ENCODE peak calls at places on chromosome 3, in seven cellular contexts. L is H9, B is neuronal stem cell, Z is IMR-90, Q is mesendoderm, J is H1, A is trophoblast cell. E is an unnamed sample.
A peak's percentile ranks its signal among the peaks of the same experiment; 100 is the strongest.

GRCh38 chr3:151766454-151766853 is 32.7 kb downstream of the AADACL2 start:
- DNase-seq in L (no peak), B (no peak), Z (peak; percentile 22), Q (no peak), J (no peak), A (no peak), E (no peak)

GRCh38 chr3:133162906-133163305 is 124.7 kb downstream of the TMEM108 start:
- DNase-seq in L (no peak), B (no peak), Z (no peak), Q (no peak), J (no peak), A (no peak), E (no peak)

GRCh38 chr3:13578246-13578645 is 29.3 kb downstream of the FBLN2 start:
- DNase-seq in L (no peak), B (no peak), Z (no peak), Q (no peak), J (no peak), A (no peak), E (no peak)

GRCh38 chr3:21803604-21804003 is 52.6 kb upstream of the ZNF385D start:
- DNase-seq in L (no peak), B (no peak), Z (no peak), Q (no peak), J (no peak), A (no peak), E (no peak)

GRCh38 chr3:132629928-132630327 is 29.7 kb downstream of the ACAD11 start:
- DNase-seq in L (no peak), B (no peak), Z (peak; percentile 82), Q (no peak), J (no peak), A (no peak), E (peak; percentile 76)

GRCh38 chr3:71870966-71871512 is 86.1 kb upstream of the PROK2 start:
- DNase-seq in L (no peak), B (no peak), Z (no peak), Q (no peak), J (no peak), A (no peak), E (no peak)

GRCh38 chr3:168951368-168951767 is 712.1 kb downstream of the MECOM start:
- DNase-seq in L (no peak), B (no peak), Z (no peak), Q (no peak), J (no peak), A (no peak), E (no peak)

GRCh38 chr3:21390856-21391255 is 360.2 kb downstream of the ZNF385D start:
- DNase-seq in L (no peak), B (no peak), Z (no peak), Q (peak; percentile 50), J (no peak), A (no peak), E (no peak)

GRCh38 chr3:38374221-38374620 is 27.6 kb downstream of the XYLB start:
- DNase-seq in L (no peak), B (no peak), Z (no peak), Q (no peak), J (no peak), A (no peak), E (no peak)

GRCh38 chr3:21752749-21753347 is 1.8 kb upstream of the ZNF385D start:
- DNase-seq in L (no peak), B (no peak), Z (peak; percentile 49), Q (peak; percentile 73), J (no peak), A (no peak), E (no peak)

GRCh38 chr3:111047053-111047452 is 24.6 kb upstream of the NECTIN3 start:
- DNase-seq in L (no peak), B (no peak), Z (no peak), Q (no peak), J (no peak), A (no peak), E (no peak)

GRCh38 chr3:145943994-145944393 is 217.0 kb downstream of the PLOD2 start:
- DNase-seq in L (no peak), B (no peak), Z (no peak), Q (no peak), J (no peak), A (no peak), E (no peak)

GRCh38 chr3:32684029-32684799 is 774 bp upstream of the CNOT10 start:
- DNase-seq in L (no peak), B (no peak), Z (no peak), Q (no peak), J (no peak), A (no peak), E (no peak)

GRCh38 chr3:146493221-146493620 is 23.9 kb upstream of the PLSCR2 start:
- DNase-seq in L (no peak), B (no peak), Z (peak; percentile 65), Q (no peak), J (no peak), A (no peak), E (peak; percentile 16)

GRCh38 chr3:46664971-46665762 is 28.3 kb downstream of the ALS2CL start:
- DNase-seq in L (peak; percentile 21), B (no peak), Z (peak; percentile 13), Q (no peak), J (no peak), A (peak; percentile 59), E (no peak)

GRCh38 chr3:127760361-127760760 is 62.0 kb downstream of the MGLL start:
- DNase-seq in L (no peak), B (no peak), Z (no peak), Q (no peak), J (no peak), A (no peak), E (no peak)

GRCh38 chr3:72445827-72446405 is 402.3 kb downstream of the SHQ1 start:
- DNase-seq in L (no peak), B (no peak), Z (peak; percentile 3), Q (no peak), J (no peak), A (no peak), E (no peak)

GRCh38 chr3:187739125-187739560 is 6.1 kb downstream of the BCL6 start:
- DNase-seq in L (no peak), B (peak; percentile 49), Z (no peak), Q (no peak), J (no peak), A (no peak), E (no peak)

GRCh38 chr3:190865828-190866227 is 3.3 kb upstream of the GMNC start:
- DNase-seq in L (no peak), B (no peak), Z (no peak), Q (no peak), J (no peak), A (peak; percentile 13), E (no peak)

GRCh38 chr3:187504435-187504834 is 136.2 kb downstream of the RTP4 start:
- DNase-seq in L (no peak), B (no peak), Z (no peak), Q (no peak), J (no peak), A (no peak), E (no peak)

GRCh38 chr3:184733181-184733580 is 21.3 kb upstream of the MAGEF1 start:
- DNase-seq in L (no peak), B (no peak), Z (no peak), Q (no peak), J (no peak), A (no peak), E (no peak)

GRCh38 chr3:70621451-70621850 is 309.0 kb upstream of the MDFIC2 start:
- DNase-seq in L (no peak), B (no peak), Z (no peak), Q (no peak), J (no peak), A (no peak), E (no peak)

GRCh38 chr3:59764131-59764530 is 714.3 kb upstream of the CFAP20DC start:
- DNase-seq in L (no peak), B (no peak), Z (peak; percentile 15), Q (no peak), J (no peak), A (no peak), E (no peak)

DNA sequence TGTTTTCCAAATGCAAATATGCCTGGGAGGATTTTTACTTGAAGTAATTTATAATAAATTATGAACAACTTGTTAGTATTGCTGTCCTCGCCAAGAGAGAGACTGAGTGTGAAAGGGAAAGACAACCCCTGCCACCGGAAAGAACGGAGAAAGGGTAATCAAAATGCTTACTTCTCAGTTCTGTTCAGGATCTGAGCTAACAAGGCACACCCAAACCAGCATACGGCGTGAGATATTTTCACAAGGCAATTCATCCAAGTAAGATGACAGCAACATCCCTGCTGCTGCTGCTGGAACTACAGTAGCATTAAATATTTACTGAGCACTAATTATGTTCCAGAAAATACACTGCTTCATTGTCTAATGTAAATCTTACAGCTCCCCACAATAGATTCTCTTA is 96.1 kb downstream of the KBTBD8 start:
- DNase-seq in L (no peak), B (no peak), Z (no peak), Q (no peak), J (no peak), A (no peak), E (peak; percentile 12)
- H2BK5ac ChIP-seq in L (no peak overlapping the region), B (no peak overlapping the region), Z (no peak overlapping the region), Q (no peak overlapping the region), J (no peak overlapping the region), A (no peak overlapping the region), E (no peak overlapping the region)

GRCh38 chr3:22916933-22917332 is 286.2 kb upstream of the UBE2E2 start:
- DNase-seq in L (no peak), B (no peak), Z (no peak), Q (no peak), J (no peak), A (no peak), E (no peak)
- H2BK5ac ChIP-seq in L (no peak overlapping the region), B (no peak overlapping the region), Z (no peak overlapping the region), Q (no peak overlapping the region), J (no peak overlapping the region), A (no peak overlapping the region), E (no peak overlapping the region)

DNA sequence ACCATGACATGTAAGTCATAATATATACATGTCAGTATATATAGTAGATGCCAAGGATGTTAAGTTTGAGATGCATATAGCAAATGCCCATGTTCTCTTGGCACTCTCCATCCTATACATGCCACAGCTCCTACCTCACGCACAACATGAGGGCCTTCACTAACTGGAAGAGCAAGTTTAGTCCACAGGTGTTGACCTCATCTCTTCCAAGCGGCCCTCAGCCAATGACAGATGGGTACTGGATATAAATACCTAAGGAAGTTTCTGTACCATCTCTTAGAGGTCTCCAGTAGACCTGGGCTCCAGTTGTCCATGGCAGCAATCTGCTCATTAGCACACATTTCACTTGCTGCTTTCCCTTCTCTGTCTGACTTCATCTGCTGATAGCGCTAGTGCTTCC is 43.3 kb upstream of the CMC1 start:
- DNase-seq in L (no peak), B (no peak), Z (no peak), Q (no peak), J (no peak), A (no peak), E (no peak)
- H2BK5ac ChIP-seq in L (no peak overlapping the region), B (no peak overlapping the region), Z (no peak overlapping the region), Q (no peak overlapping the region), J (no peak overlapping the region), A (no peak overlapping the region), E (no peak overlapping the region)

DNA sequence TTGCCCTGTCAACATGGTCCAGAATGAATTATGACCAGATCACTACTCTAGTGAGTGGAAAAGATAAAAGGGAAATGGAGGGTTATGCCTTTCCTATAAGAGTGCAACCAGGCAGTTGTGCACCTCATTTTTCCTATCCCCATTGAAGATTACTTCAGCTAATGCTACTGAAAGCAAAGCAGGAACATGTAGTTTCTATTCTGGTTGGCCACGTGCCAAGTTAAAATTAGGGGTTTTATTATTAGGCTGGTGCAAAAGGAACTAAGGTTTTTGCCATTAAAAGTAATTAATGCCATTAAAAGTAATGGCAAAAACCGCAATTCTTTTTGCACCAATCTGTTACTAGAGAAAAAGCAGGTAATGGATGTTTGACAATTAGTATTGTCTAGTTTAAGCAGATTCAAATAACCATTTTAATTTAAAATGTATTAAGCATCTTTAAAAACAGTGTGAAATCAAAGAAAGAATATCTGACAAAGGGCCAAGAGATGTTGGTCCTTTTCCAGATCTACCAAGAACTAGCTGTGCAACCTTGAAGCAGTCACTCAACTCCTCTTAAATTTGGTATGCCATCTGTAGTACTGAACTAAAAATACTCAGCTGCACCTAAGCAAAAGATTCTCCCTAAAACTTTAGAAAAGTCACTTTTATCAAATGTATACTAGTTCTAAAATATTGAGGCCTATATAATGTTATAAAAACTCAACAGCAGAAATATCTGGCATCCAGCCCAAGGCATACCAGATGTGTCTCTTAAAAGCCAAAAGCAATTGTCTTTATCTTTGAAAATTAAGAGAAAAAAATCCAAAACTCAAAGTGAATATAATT is 567.4 kb upstream of the CCDC54 start:
- DNase-seq in L (no peak), B (no peak), Z (peak; percentile 30), Q (no peak), J (no peak), A (no peak), E (peak; percentile 2)
- H2BK5ac ChIP-seq in L (no peak overlapping the region), B (no peak overlapping the region), Z (no peak overlapping the region), Q (no peak overlapping the region), J (no peak overlapping the region), A (no peak overlapping the region), E (no peak overlapping the region)

E was measured in mesenchymal stem cell.